ENCODE peak calls at places on chromosomes 5 and 9, in four cellular contexts. One of them, this sample, is unnamed.

GRCh38 chr5:151819830-151820229 is 48.1 kb downstream of the G3BP1 start:
- DNase-seq in H4: no peak
- DNase-seq in NCI-H1092: no peak
- DNase-seq in naive thymus-derived CD4-positive, alpha-beta T cell: no peak
- DNase-seq in this sample: no peak

GRCh38 chr5:72195581-72195980 is 88.3 kb downstream of the MAP1B start:
- DNase-seq in H4: no peak
- DNase-seq in NCI-H1092: no peak
- DNase-seq in naive thymus-derived CD4-positive, alpha-beta T cell: no peak
- DNase-seq in this sample: no peak

GRCh38 chr5:180606215-180606785 is 15.0 kb upstream of the SCGB3A1 start:
- DNase-seq in H4: no peak
- DNase-seq in NCI-H1092: no peak
- DNase-seq in naive thymus-derived CD4-positive, alpha-beta T cell: no peak
- DNase-seq in this sample: no peak

GRCh38 chr5:55151923-55152842 is 7.8 kb upstream of the GPX8 start:
- DNase-seq in H4: peak; percentile 54
- DNase-seq in NCI-H1092: no peak
- DNase-seq in naive thymus-derived CD4-positive, alpha-beta T cell: no peak
- DNase-seq in this sample: no peak

GRCh38 chr9:133135193-133135745 is 14.2 kb upstream of the RALGDS start:
- DNase-seq in H4: peak; percentile 85
- DNase-seq in NCI-H1092: peak; percentile 82
- DNase-seq in naive thymus-derived CD4-positive, alpha-beta T cell: peak; percentile 56
- DNase-seq in this sample: no peak

GRCh38 chr9:126147620-126148522 is 178.8 kb upstream of the MVB12B start:
- DNase-seq in H4: no peak
- DNase-seq in NCI-H1092: no peak
- DNase-seq in naive thymus-derived CD4-positive, alpha-beta T cell: no peak
- DNase-seq in this sample: no peak

GRCh38 chr5:83767409-83767992 is 46.8 kb upstream of the HAPLN1 start:
- DNase-seq in H4: no peak
- DNase-seq in NCI-H1092: no peak
- DNase-seq in naive thymus-derived CD4-positive, alpha-beta T cell: no peak
- DNase-seq in this sample: peak; percentile 1

GRCh38 chr9:121700165-121700830 is 48.9 kb downstream of the DAB2IP start:
- DNase-seq in H4: peak; percentile 51
- DNase-seq in NCI-H1092: peak; percentile 31
- DNase-seq in naive thymus-derived CD4-positive, alpha-beta T cell: peak; percentile 34
- DNase-seq in this sample: no peak

GRCh38 chr5:147727200-147727599 is 55.3 kb downstream of the JAKMIP2 start:
- DNase-seq in H4: no peak
- DNase-seq in NCI-H1092: no peak
- DNase-seq in naive thymus-derived CD4-positive, alpha-beta T cell: no peak
- DNase-seq in this sample: no peak

GRCh38 chr9:133991211-133991921 is 758 bp downstream of the VAV2 start:
- DNase-seq in H4: no peak
- DNase-seq in NCI-H1092: no peak
- DNase-seq in naive thymus-derived CD4-positive, alpha-beta T cell: no peak
- DNase-seq in this sample: no peak

GRCh38 chr5:101590384-101590783 is 687.3 kb upstream of the ST8SIA4 start:
- DNase-seq in H4: peak; percentile 36
- DNase-seq in NCI-H1092: no peak
- DNase-seq in naive thymus-derived CD4-positive, alpha-beta T cell: no peak
- DNase-seq in this sample: peak; percentile 5

GRCh38 chr5:157473383-157474370 is 13.7 kb downstream of the NIPAL4 start:
- DNase-seq in H4: no peak
- DNase-seq in NCI-H1092: no peak
- DNase-seq in naive thymus-derived CD4-positive, alpha-beta T cell: no peak
- DNase-seq in this sample: no peak

GRCh38 chr5:135545115-135545514 is 9.4 kb upstream of the NEUROG1 start:
- DNase-seq in H4: no peak
- DNase-seq in NCI-H1092: no peak
- DNase-seq in naive thymus-derived CD4-positive, alpha-beta T cell: no peak
- DNase-seq in this sample: no peak

GRCh38 chr9:115945009-115945431 is 208.6 kb upstream of the PAPPA start:
- DNase-seq in H4: no peak
- DNase-seq in NCI-H1092: no peak
- DNase-seq in naive thymus-derived CD4-positive, alpha-beta T cell: no peak
- DNase-seq in this sample: no peak

GRCh38 chr5:65070026-65070425 is 301.3 kb downstream of the CWC27 start:
- DNase-seq in H4: no peak
- DNase-seq in NCI-H1092: no peak
- DNase-seq in naive thymus-derived CD4-positive, alpha-beta T cell: no peak
- DNase-seq in this sample: no peak

GRCh38 chr5:157283434-157283833 is 17.5 kb downstream of the CYFIP2 start:
- DNase-seq in H4: no peak
- DNase-seq in NCI-H1092: no peak
- DNase-seq in naive thymus-derived CD4-positive, alpha-beta T cell: no peak
- DNase-seq in this sample: no peak

GRCh38 chr5:159198063-159199036 is 11.0 kb downstream of the RNF145 start:
- DNase-seq in H4: no peak
- DNase-seq in NCI-H1092: no peak
- DNase-seq in naive thymus-derived CD4-positive, alpha-beta T cell: no peak
- DNase-seq in this sample: no peak

GRCh38 chr9:127020526-127021078 is 101.8 kb downstream of the ANGPTL2 start:
- DNase-seq in H4: no peak
- DNase-seq in NCI-H1092: no peak
- DNase-seq in naive thymus-derived CD4-positive, alpha-beta T cell: no peak
- DNase-seq in this sample: no peak

GRCh38 chr9:78261403-78262001 is 25.6 kb downstream of the CEP78 start:
- DNase-seq in H4: peak; percentile 9
- DNase-seq in NCI-H1092: peak; percentile 17
- DNase-seq in naive thymus-derived CD4-positive, alpha-beta T cell: no peak
- DNase-seq in this sample: peak; percentile 44

This sample was measured in A673.